ENCODE peak calls at places on chromosomes 4 and X, in seven cellular contexts. Y is right lobe of liver, U is fibroblast of lung, C is GM23338, R is psoas muscle, O is IMR-90, E is tibial artery. S is an unnamed sample.

GRCh38 chr4:78689224-78689623 is 86.9 kb upstream of the BMP2K start:
- DNase-seq in E (no peak), C (no peak), Y (no peak), O (peak; percentile 32), R (no peak), U (no peak), S (no peak)

GRCh38 chr4:95358320-95358889 is 190.4 kb downstream of the UNC5C start:
- DNase-seq in O (no peak), C (no peak), R (no peak), U (no peak), Y (no peak), E (no peak), S (no peak)

GRCh38 chrX:119028733-119029110 is 44.1 kb upstream of the CT47C1 start:
- DNase-seq in R (no peak), E (no peak), Y (no peak), O (no peak), C (no peak), U (no peak), S (no peak)

GRCh38 chrX:123993326-123993725 is 31.8 kb downstream of the STAG2 start:
- DNase-seq in U (peak; percentile 32), C (no peak), E (no peak), Y (no peak), R (no peak), O (peak; percentile 81), S (no peak)

GRCh38 chr4:81512945-81513584 is 41.4 kb upstream of the RASGEF1B start:
- DNase-seq in U (no peak), Y (no peak), C (no peak), R (no peak), E (no peak), O (no peak), S (no peak)

GRCh38 chrX:107600366-107600765 is 27.9 kb upstream of the PRPS1 start:
- DNase-seq in E (no peak), R (no peak), O (peak; percentile 31), C (no peak), U (no peak), Y (no peak), S (no peak)

GRCh38 chr4:53321151-53321987 is 44.5 kb downstream of the SCFD2 start:
- DNase-seq in Y (no peak), U (peak; percentile 82), O (peak; percentile 86), R (no peak), E (no peak), C (peak; percentile 4), S (no peak)

GRCh38 chrX:9515464-9515863 is 50.6 kb downstream of the TBL1X start:
- DNase-seq in Y (no peak), U (no peak), E (no peak), O (no peak), R (no peak), C (no peak), S (no peak)

GRCh38 chr4:118981839-118982381 is 93.3 kb downstream of the SYNPO2 start:
- DNase-seq in E (no peak), R (no peak), C (peak; percentile 82), O (peak; percentile 96), Y (no peak), U (peak; percentile 86), S (peak; percentile 52)

GRCh38 chr4:129526812-129527211 is 430.9 kb downstream of the C4orf33 start:
- DNase-seq in C (peak; percentile 31), O (no peak), R (no peak), Y (no peak), E (no peak), U (no peak), S (no peak)

GRCh38 chr4:48518143-48518542 is 28.1 kb downstream of the ZAR1 start:
- DNase-seq in C (no peak), E (no peak), R (no peak), O (peak; percentile 46), Y (no peak), U (no peak), S (no peak)

GRCh38 chr4:7155611-7156071 is 36.7 kb upstream of the SORCS2 start:
- DNase-seq in U (no peak), E (peak; percentile 17), Y (no peak), O (no peak), C (no peak), R (peak; percentile 60), S (no peak)

GRCh38 chrX:47169726-47170515 is 23.7 kb upstream of the UBA1 start:
- DNase-seq in O (peak; percentile 54), C (no peak), R (no peak), U (peak; percentile 39), E (no peak), Y (no peak), S (no peak)

GRCh38 chr4:174714393-174715211 is 114.4 kb downstream of the GLRA3 start:
- DNase-seq in E (no peak), C (peak; percentile 79), O (peak; percentile 7), R (no peak), Y (no peak), U (peak; percentile 47), S (no peak)

GRCh38 chr4:153418114-153418513 is 48.0 kb upstream of the TMEM131L start:
- DNase-seq in E (no peak), O (peak; percentile 70), U (peak; percentile 57), R (no peak), Y (no peak), C (no peak), S (no peak)

GRCh38 chr4:145484240-145484846 is 2.7 kb downstream of the SMAD1 start:
- DNase-seq in Y (no peak), C (no peak), E (no peak), O (no peak), U (no peak), R (no peak), S (no peak)

GRCh38 chrX:97705936-97706335 is 822.2 kb downstream of the RPA4 start:
- DNase-seq in C (no peak), E (no peak), Y (no peak), U (no peak), R (no peak), O (peak; percentile 2), S (no peak)

GRCh38 chr4:186201535-186202230 is 10.3 kb downstream of the CYP4V2 start:
- DNase-seq in U (peak; percentile 26), R (no peak), E (no peak), Y (peak; percentile 64), O (peak; percentile 40), C (peak; percentile 76), S (peak; percentile 77)

GRCh38 chr4:156662921-156663320 is 308.7 kb downstream of the PDGFC start:
- DNase-seq in Y (no peak), C (no peak), O (no peak), U (no peak), R (no peak), E (no peak), S (no peak)

GRCh38 chr4:42627887-42628646 is 28.8 kb downstream of the ATP8A1 start:
- DNase-seq in R (peak; percentile 85), C (peak; percentile 12), Y (no peak), O (no peak), E (peak; percentile 81), U (no peak), S (peak; percentile 53)

DNA sequence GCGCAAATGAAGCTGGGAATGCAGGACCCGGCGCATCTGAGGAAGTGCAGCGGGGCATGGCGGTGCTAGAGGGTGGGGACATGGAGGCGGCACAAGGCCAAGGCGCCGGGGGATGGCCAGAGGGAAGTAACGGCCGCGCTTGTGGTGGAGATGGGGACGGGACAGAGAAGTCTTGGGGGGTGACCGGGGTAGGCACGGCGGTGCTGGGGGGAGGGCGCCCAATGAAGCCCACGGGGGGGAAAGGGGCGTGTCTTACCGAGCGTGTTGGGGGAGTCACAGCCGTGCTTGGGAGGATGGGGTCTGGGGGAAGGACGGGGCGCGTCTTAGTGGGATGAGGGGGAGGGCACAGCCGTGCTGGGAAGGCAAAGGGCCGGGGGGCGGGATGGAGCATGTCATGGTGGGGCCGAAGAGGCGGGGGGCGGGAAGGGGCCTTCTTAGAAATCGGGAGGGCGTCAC is 984 bp downstream of the ARSD start:
- DNase-seq in O (peak; percentile 47), U (no peak), C (peak; percentile 82), R (peak; percentile 74), Y (peak; percentile 84), E (peak; percentile 67), S (peak; percentile 2)
- H3K4me3 ChIP-seq in O (peak overlapping the region; percentile 46), U (peak overlapping the region; percentile 33), C (peak overlapping the region; percentile 67), R (peak overlapping the region; percentile 66), Y (peak overlapping the region; percentile 75), E (peak overlapping the region; percentile 80), S (no peak overlapping the region)

GRCh38 chr4:15423285-15423711 is 4.5 kb upstream of the C1QTNF7 start:
- DNase-seq in R (no peak), U (no peak), E (no peak), Y (no peak), O (no peak), C (no peak), S (no peak)

GRCh38 chr4:15416357-15417327 is 11.2 kb upstream of the C1QTNF7 start:
- DNase-seq in U (no peak), R (no peak), O (no peak), E (no peak), C (peak; percentile 16), Y (no peak), S (no peak)

GRCh38 chr4:15425520-15425919 is 2.3 kb upstream of the C1QTNF7 start:
- DNase-seq in E (no peak), R (no peak), U (no peak), Y (no peak), O (no peak), C (no peak), S (no peak)

GRCh38 chr4:15414601-15415091 is 13.2 kb upstream of the C1QTNF7 start:
- DNase-seq in E (no peak), O (peak; percentile 68), R (no peak), U (peak; percentile 68), C (no peak), Y (no peak), S (no peak)

GRCh38 chr4:15420642-15421041 is 7.2 kb upstream of the C1QTNF7 start:
- DNase-seq in R (no peak), E (no peak), U (peak; percentile 73), Y (no peak), O (peak; percentile 85), C (peak; percentile 22), S (no peak)
- H3K27ac ChIP-seq in R (no peak overlapping the region), E (peak overlapping the region; percentile 71), U (no peak overlapping the region), Y (no peak overlapping the region), O (no peak overlapping the region), C (no peak overlapping the region), S (no peak overlapping the region)

DNA sequence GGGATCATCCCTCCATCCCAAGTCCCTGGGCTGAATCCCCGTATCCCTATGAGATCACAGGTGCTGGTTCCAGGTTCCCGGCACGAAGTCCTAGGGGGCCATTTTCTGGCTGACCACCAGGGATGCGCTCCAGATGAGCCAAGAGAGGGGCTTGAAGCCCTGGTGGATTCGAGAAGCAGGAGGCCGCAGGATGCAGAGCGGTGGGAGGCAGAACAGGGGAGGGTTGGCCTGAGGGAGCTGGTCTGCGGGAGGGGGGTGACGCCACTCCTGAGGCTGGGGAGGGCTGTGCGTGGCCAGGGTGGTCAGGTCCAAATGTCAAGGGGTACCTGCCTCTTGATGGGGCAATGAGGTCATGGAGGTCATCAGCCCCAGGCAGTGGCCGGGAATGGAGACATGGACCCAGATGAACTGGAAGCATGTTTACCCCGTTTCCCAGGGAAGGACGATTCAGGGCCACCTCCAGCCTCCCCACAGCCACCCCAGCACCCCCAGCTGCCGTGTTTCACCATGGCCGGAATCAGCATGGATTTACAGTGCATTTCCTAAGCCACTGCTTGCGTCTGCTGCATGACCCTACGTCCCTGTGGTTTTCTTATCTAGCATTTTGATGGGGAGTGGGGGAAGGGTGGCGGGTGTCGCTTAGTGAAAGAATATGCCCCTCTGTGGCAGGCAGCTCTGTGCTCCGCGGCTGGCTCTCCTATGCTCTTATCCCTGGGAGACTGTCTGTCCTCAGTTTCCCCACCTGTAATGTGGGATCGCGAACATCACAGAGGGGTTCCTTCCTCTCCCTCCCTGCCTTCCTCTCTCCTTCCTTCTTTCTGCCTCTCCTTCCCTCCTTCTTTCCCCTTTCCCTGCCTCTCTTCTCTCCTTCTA is 17.0 kb upstream of the HTRA3 start:
- DNase-seq in R (no peak), C (no peak), U (peak; percentile 80), Y (no peak), O (peak; percentile 63), E (no peak), S (no peak)
- H3K36me3 ChIP-seq in R (no peaks in the 10 kb centered on the region), C (no peaks in the 10 kb centered on the region), U (no peaks in the 10 kb centered on the region), Y (no peaks in the 10 kb centered on the region), O (no peaks in the 10 kb centered on the region), E (no peaks in the 10 kb centered on the region), S (no peaks in the 10 kb centered on the region)

GRCh38 chr4:87009095-87009648 is 74.4 kb downstream of the AFF1 start:
- DNase-seq in C (no peak), O (no peak), R (no peak), E (no peak), Y (no peak), U (no peak), S (no peak)
- H3K4me3 ChIP-seq in C (no peak overlapping the region), O (no peak overlapping the region), R (peak overlapping the region; percentile 87), E (peak overlapping the region; percentile 91), Y (peak overlapping the region; percentile 72), U (no peak overlapping the region), S (no peak overlapping the region)